ENCODE peak calls at places on chromosomes 5 and 9, in eight cellular contexts. One of them, this sample, is unnamed. For H3K4me1, the result is how much of the 10 kb centered on the place peaks cover.

GRCh38 chr5:142886211-142886610 is 116.0 kb downstream of the ARHGAP26 start:
- DNase-seq in right cardiac atrium: no peak
- DNase-seq in uterus: no peak
- DNase-seq in neural progenitor cell: no peak
- DNase-seq in effector memory CD4-positive, alpha-beta T cell: no peak
- DNase-seq in breast epithelium: no peak
- DNase-seq in cardiac muscle cell: peak
- DNase-seq in GM23248: peak
- DNase-seq in this sample: no peak

GRCh38 chr5:114700823-114701222 is 339.0 kb downstream of the KCNN2 start:
- DNase-seq in cardiac muscle cell: no peak
- DNase-seq in neural progenitor cell: no peak
- DNase-seq in right cardiac atrium: no peak
- DNase-seq in uterus: no peak
- DNase-seq in GM23248: no peak
- DNase-seq in breast epithelium: no peak
- DNase-seq in effector memory CD4-positive, alpha-beta T cell: no peak
- DNase-seq in this sample: no peak

GRCh38 chr5:33299621-33300208 is 141.1 kb upstream of the TARS1 start:
- DNase-seq in right cardiac atrium: no peak
- DNase-seq in GM23248: peak
- DNase-seq in uterus: no peak
- DNase-seq in cardiac muscle cell: peak
- DNase-seq in breast epithelium: no peak
- DNase-seq in effector memory CD4-positive, alpha-beta T cell: no peak
- DNase-seq in neural progenitor cell: peak
- DNase-seq in this sample: peak

GRCh38 chr5:53368516-53368915 is 111.9 kb upstream of the FST start:
- DNase-seq in uterus: no peak
- DNase-seq in cardiac muscle cell: no peak
- DNase-seq in GM23248: peak
- DNase-seq in effector memory CD4-positive, alpha-beta T cell: no peak
- DNase-seq in neural progenitor cell: no peak
- DNase-seq in right cardiac atrium: no peak
- DNase-seq in breast epithelium: no peak
- DNase-seq in this sample: no peak

GRCh38 chr9:110257097-110257955 is 1.0 kb upstream of the TXN start:
- DNase-seq in GM23248: peak
- DNase-seq in cardiac muscle cell: peak
- DNase-seq in effector memory CD4-positive, alpha-beta T cell: no peak
- DNase-seq in uterus: peak
- DNase-seq in neural progenitor cell: peak
- DNase-seq in right cardiac atrium: peak
- DNase-seq in breast epithelium: no peak
- DNase-seq in this sample: no peak

GRCh38 chr5:44991693-44992092 is 182.9 kb downstream of the MRPS30 start:
- DNase-seq in GM23248: no peak
- DNase-seq in neural progenitor cell: no peak
- DNase-seq in right cardiac atrium: no peak
- DNase-seq in effector memory CD4-positive, alpha-beta T cell: no peak
- DNase-seq in uterus: no peak
- DNase-seq in breast epithelium: no peak
- DNase-seq in cardiac muscle cell: no peak
- DNase-seq in this sample: no peak

GRCh38 chr5:97658116-97658900 is 475.3 kb upstream of the RIOK2 start:
- DNase-seq in effector memory CD4-positive, alpha-beta T cell: no peak
- DNase-seq in right cardiac atrium: no peak
- DNase-seq in neural progenitor cell: no peak
- DNase-seq in cardiac muscle cell: peak
- DNase-seq in GM23248: no peak
- DNase-seq in breast epithelium: no peak
- DNase-seq in uterus: no peak
- DNase-seq in this sample: no peak

GRCh38 chr5:10668697-10669096 is 92.3 kb downstream of the DAP start:
- DNase-seq in right cardiac atrium: no peak
- DNase-seq in effector memory CD4-positive, alpha-beta T cell: no peak
- DNase-seq in neural progenitor cell: no peak
- DNase-seq in breast epithelium: no peak
- DNase-seq in cardiac muscle cell: no peak
- DNase-seq in uterus: no peak
- DNase-seq in GM23248: peak
- DNase-seq in this sample: no peak

GRCh38 chr5:68458416-68458815 is 242.9 kb downstream of the PIK3R1 start:
- DNase-seq in breast epithelium: no peak
- DNase-seq in uterus: no peak
- DNase-seq in effector memory CD4-positive, alpha-beta T cell: no peak
- DNase-seq in cardiac muscle cell: no peak
- DNase-seq in GM23248: no peak
- DNase-seq in right cardiac atrium: no peak
- DNase-seq in neural progenitor cell: no peak
- DNase-seq in this sample: no peak

GRCh38 chr9:114551750-114552685 is 35.6 kb upstream of the ATP6V1G1 start:
- DNase-seq in GM23248: peak
- DNase-seq in uterus: peak
- DNase-seq in breast epithelium: peak
- DNase-seq in right cardiac atrium: peak
- DNase-seq in effector memory CD4-positive, alpha-beta T cell: no peak
- DNase-seq in neural progenitor cell: no peak
- DNase-seq in cardiac muscle cell: peak
- DNase-seq in this sample: peak

GRCh38 chr9:16871358-16872151 is 1.1 kb upstream of the BNC2 start:
- DNase-seq in right cardiac atrium: peak
- DNase-seq in breast epithelium: no peak
- DNase-seq in neural progenitor cell: peak
- DNase-seq in cardiac muscle cell: peak
- DNase-seq in effector memory CD4-positive, alpha-beta T cell: no peak
- DNase-seq in GM23248: peak
- DNase-seq in uterus: peak
- DNase-seq in this sample: peak

GRCh38 chr9:69308217-69308931 is 16.6 kb upstream of the ENTREP1 start:
- DNase-seq in GM23248: no peak
- DNase-seq in cardiac muscle cell: no peak
- DNase-seq in right cardiac atrium: no peak
- DNase-seq in uterus: no peak
- DNase-seq in neural progenitor cell: no peak
- DNase-seq in breast epithelium: no peak
- DNase-seq in effector memory CD4-positive, alpha-beta T cell: no peak
- DNase-seq in this sample: no peak

GRCh38 chr5:134530375-134531077 is 5.1 kb downstream of the JADE2 start:
- DNase-seq in breast epithelium: no peak
- DNase-seq in GM23248: no peak
- DNase-seq in right cardiac atrium: peak
- DNase-seq in cardiac muscle cell: peak
- DNase-seq in neural progenitor cell: no peak
- DNase-seq in uterus: no peak
- DNase-seq in effector memory CD4-positive, alpha-beta T cell: no peak
- DNase-seq in this sample: no peak

GRCh38 chr5:37272564-37272963 is 23.4 kb upstream of the CPLANE1 start:
- DNase-seq in GM23248: peak
- DNase-seq in neural progenitor cell: no peak
- DNase-seq in effector memory CD4-positive, alpha-beta T cell: no peak
- DNase-seq in right cardiac atrium: no peak
- DNase-seq in breast epithelium: no peak
- DNase-seq in cardiac muscle cell: peak
- DNase-seq in uterus: no peak
- DNase-seq in this sample: peak

GRCh38 chr9:1366300-1366699 is 316.1 kb downstream of the DMRT2 start:
- DNase-seq in cardiac muscle cell: no peak
- DNase-seq in GM23248: no peak
- DNase-seq in effector memory CD4-positive, alpha-beta T cell: no peak
- DNase-seq in uterus: no peak
- DNase-seq in breast epithelium: no peak
- DNase-seq in neural progenitor cell: no peak
- DNase-seq in right cardiac atrium: no peak
- DNase-seq in this sample: no peak

GRCh38 chr5:141641634-141642278 is 5.0 kb downstream of the RELL2 start:
- DNase-seq in breast epithelium: no peak
- DNase-seq in cardiac muscle cell: peak
- DNase-seq in neural progenitor cell: no peak
- DNase-seq in GM23248: peak
- DNase-seq in effector memory CD4-positive, alpha-beta T cell: no peak
- DNase-seq in right cardiac atrium: no peak
- DNase-seq in uterus: no peak
- DNase-seq in this sample: peak

GRCh38 chr9:97900738-97901565 is 21.3 kb downstream of the TRMO start:
- DNase-seq in breast epithelium: no peak
- DNase-seq in cardiac muscle cell: peak
- DNase-seq in neural progenitor cell: peak
- DNase-seq in effector memory CD4-positive, alpha-beta T cell: no peak
- DNase-seq in right cardiac atrium: peak
- DNase-seq in uterus: peak
- DNase-seq in GM23248: peak
- DNase-seq in this sample: no peak

GRCh38 chr5:89864941-89865340 is 544.6 kb downstream of the CETN3 start:
- DNase-seq in GM23248: no peak
- DNase-seq in effector memory CD4-positive, alpha-beta T cell: no peak
- DNase-seq in cardiac muscle cell: no peak
- DNase-seq in uterus: no peak
- DNase-seq in neural progenitor cell: no peak
- DNase-seq in right cardiac atrium: no peak
- DNase-seq in breast epithelium: no peak
- DNase-seq in this sample: no peak

GRCh38 chr5:111960466-111961215 is 203.6 kb upstream of the NREP start:
- DNase-seq in uterus: no peak
- DNase-seq in breast epithelium: no peak
- DNase-seq in right cardiac atrium: no peak
- DNase-seq in GM23248: peak
- DNase-seq in neural progenitor cell: no peak
- DNase-seq in effector memory CD4-positive, alpha-beta T cell: no peak
- DNase-seq in cardiac muscle cell: peak
- DNase-seq in this sample: no peak

GRCh38 chr5:142767925-142768324 is 2.3 kb upstream of the ARHGAP26 start:
- DNase-seq in GM23248: no peak
- DNase-seq in uterus: no peak
- DNase-seq in breast epithelium: no peak
- DNase-seq in effector memory CD4-positive, alpha-beta T cell: no peak
- DNase-seq in neural progenitor cell: no peak
- DNase-seq in right cardiac atrium: no peak
- DNase-seq in cardiac muscle cell: no peak
- DNase-seq in this sample: no peak

GRCh38 chr9:1044643-1045042 is 5.5 kb upstream of the DMRT2 start:
- DNase-seq in effector memory CD4-positive, alpha-beta T cell: no peak
- DNase-seq in cardiac muscle cell: peak
- DNase-seq in breast epithelium: no peak
- DNase-seq in neural progenitor cell: no peak
- DNase-seq in GM23248: no peak
- DNase-seq in right cardiac atrium: peak
- DNase-seq in uterus: no peak
- DNase-seq in this sample: no peak

GRCh38 chr5:131394128-131394527 is 130.3 kb downstream of the CDC42SE2 start:
- DNase-seq in effector memory CD4-positive, alpha-beta T cell: peak
- DNase-seq in neural progenitor cell: no peak
- DNase-seq in GM23248: no peak
- DNase-seq in right cardiac atrium: no peak
- DNase-seq in cardiac muscle cell: peak
- DNase-seq in uterus: no peak
- DNase-seq in breast epithelium: no peak
- DNase-seq in this sample: no peak

GRCh38 chr5:172850454-172850797 is 16.4 kb downstream of the ERGIC1 start:
- DNase-seq in breast epithelium: no peak
- DNase-seq in right cardiac atrium: no peak
- DNase-seq in effector memory CD4-positive, alpha-beta T cell: no peak
- DNase-seq in GM23248: no peak
- DNase-seq in neural progenitor cell: no peak
- DNase-seq in cardiac muscle cell: no peak
- DNase-seq in uterus: no peak
- DNase-seq in this sample: no peak

DNA sequence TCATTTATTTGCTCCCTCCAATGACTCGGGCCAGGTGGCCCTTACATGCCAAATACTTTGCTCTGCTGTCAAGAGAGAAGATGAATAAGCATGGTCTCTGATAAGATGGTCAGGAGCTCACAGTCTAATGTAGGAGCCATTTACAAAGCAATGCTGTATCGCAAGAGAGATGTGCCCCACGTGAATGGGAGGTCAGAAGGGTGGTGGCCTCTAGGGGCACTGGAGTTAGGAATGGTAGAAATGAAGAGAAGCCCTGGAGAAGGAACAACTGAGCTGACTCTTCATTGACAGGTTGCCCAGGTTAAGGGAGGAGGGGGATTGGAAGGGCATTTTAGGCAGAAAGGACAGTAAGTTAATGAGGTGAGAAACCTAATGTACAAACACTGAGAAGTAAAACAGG is 286.5 kb downstream of the KCTD16 start:
- DNase-seq in uterus: no peak
- DNase-seq in neural progenitor cell: no peak
- DNase-seq in GM23248: no peak
- DNase-seq in cardiac muscle cell: no peak
- DNase-seq in effector memory CD4-positive, alpha-beta T cell: no peak
- DNase-seq in right cardiac atrium: no peak
- DNase-seq in breast epithelium: no peak
- DNase-seq in this sample: no peak
- H3K27ac ChIP-seq in uterus: no peak
- H3K27ac ChIP-seq in neural progenitor cell: no peak
- H3K27ac ChIP-seq in GM23248: no peak
- H3K27ac ChIP-seq in cardiac muscle cell: no peak
- H3K27ac ChIP-seq in effector memory CD4-positive, alpha-beta T cell: no peak
- H3K27ac ChIP-seq in right cardiac atrium: no peak
- H3K27ac ChIP-seq in breast epithelium: no peak
- H3K27ac ChIP-seq in this sample: no peak

GRCh38 chr9:127965953-127966352 is 14.8 kb downstream of the EEIG1 start:
- DNase-seq in GM23248: peak
- DNase-seq in effector memory CD4-positive, alpha-beta T cell: no peak
- DNase-seq in uterus: no peak
- DNase-seq in breast epithelium: no peak
- DNase-seq in cardiac muscle cell: no peak
- DNase-seq in neural progenitor cell: no peak
- DNase-seq in right cardiac atrium: no peak
- DNase-seq in this sample: no peak
- H3K4me1 ChIP-seq in GM23248: half or more
- H3K4me1 ChIP-seq in effector memory CD4-positive, alpha-beta T cell: half or more
- H3K4me1 ChIP-seq in uterus: half or more
- H3K4me1 ChIP-seq in breast epithelium: under half
- H3K4me1 ChIP-seq in cardiac muscle cell: under half
- H3K4me1 ChIP-seq in neural progenitor cell: under half
- H3K4me1 ChIP-seq in right cardiac atrium: under half
- H3K4me1 ChIP-seq in this sample: under half

GRCh38 chr9:129432671-129433154 is 188.2 kb downstream of the C9orf50 start:
- DNase-seq in effector memory CD4-positive, alpha-beta T cell: no peak
- DNase-seq in uterus: no peak
- DNase-seq in neural progenitor cell: no peak
- DNase-seq in right cardiac atrium: peak
- DNase-seq in GM23248: no peak
- DNase-seq in breast epithelium: no peak
- DNase-seq in cardiac muscle cell: no peak
- DNase-seq in this sample: no peak
- H3K27ac ChIP-seq in effector memory CD4-positive, alpha-beta T cell: no peak
- H3K27ac ChIP-seq in uterus: no peak
- H3K27ac ChIP-seq in neural progenitor cell: no peak
- H3K27ac ChIP-seq in right cardiac atrium: no peak
- H3K27ac ChIP-seq in GM23248: no peak
- H3K27ac ChIP-seq in breast epithelium: peak
- H3K27ac ChIP-seq in cardiac muscle cell: peak
- H3K27ac ChIP-seq in this sample: no peak

DNA sequence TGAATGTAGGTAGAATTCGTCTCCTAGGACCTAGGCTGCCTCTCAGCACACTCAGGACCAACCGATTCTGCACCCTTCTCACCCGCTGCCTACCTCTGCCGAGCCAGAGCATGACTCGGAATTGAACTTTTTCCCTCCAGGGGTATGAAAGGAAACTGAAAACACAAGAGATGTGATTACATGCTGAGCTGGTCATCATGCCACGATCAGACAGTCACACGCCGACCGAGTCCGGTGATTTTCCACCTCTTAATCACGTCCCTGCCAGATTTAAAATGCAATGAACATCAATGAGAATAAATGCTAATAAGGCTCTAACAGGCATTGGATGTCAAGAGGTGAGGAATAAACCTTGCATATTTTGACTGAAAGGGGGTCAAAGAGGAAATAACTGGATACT is 129.0 kb downstream of the SPOCK1 start:
- DNase-seq in right cardiac atrium: no peak
- DNase-seq in uterus: no peak
- DNase-seq in effector memory CD4-positive, alpha-beta T cell: no peak
- DNase-seq in neural progenitor cell: no peak
- DNase-seq in GM23248: peak
- DNase-seq in breast epithelium: no peak
- DNase-seq in cardiac muscle cell: no peak
- DNase-seq in this sample: no peak
- H3K4me1 ChIP-seq in right cardiac atrium: under half
- H3K4me1 ChIP-seq in uterus: under half
- H3K4me1 ChIP-seq in effector memory CD4-positive, alpha-beta T cell: under half
- H3K4me1 ChIP-seq in neural progenitor cell: under half
- H3K4me1 ChIP-seq in GM23248: half or more
- H3K4me1 ChIP-seq in breast epithelium: under half
- H3K4me1 ChIP-seq in cardiac muscle cell: under half
- H3K4me1 ChIP-seq in this sample: under half

This sample was measured in SJSA1.